ENCODE peak calls at places on chromosomes 11 and 22, in ten cellular contexts. P is left lung, Y is heart right ventricle, L is fibroblast of lung, F is body of pancreas, S is SJSA1, T is neural progenitor cell, W is H7, N is endodermal cell, C is vagina. K is an unnamed sample.
A peak's percentile ranks its signal among the peaks of the same experiment; 100 is the strongest.

GRCh38 chr22:19857382-19857781 is 2.7 kb upstream of the GNB1L start:
- DNase-seq in C (no peak), S (no peak), W (no peak), T (no peak), L (no peak), F (no peak), N (no peak), P (no peak), Y (no peak), K (no peak)

GRCh38 chr11:35798423-35798822 is 135.8 kb downstream of the TRIM44 start:
- DNase-seq in F (no peak), C (no peak), Y (no peak), N (no peak), P (no peak), L (no peak), T (no peak), W (no peak), S (no peak), K (no peak)

GRCh38 chr11:34340653-34341052 is 17.2 kb downstream of the ABTB2 start:
- DNase-seq in W (no peak), L (no peak), T (no peak), P (no peak), S (no peak), C (no peak), Y (no peak), F (no peak), N (no peak), K (no peak)

GRCh38 chr11:110782616-110783015 is 70.4 kb upstream of the ARHGAP20 start:
- DNase-seq in W (no peak), N (no peak), T (no peak), S (no peak), P (no peak), C (no peak), L (peak; percentile 62), Y (no peak), F (no peak), K (no peak)

GRCh38 chr11:92753161-92753560 is 216.3 kb upstream of the MTNR1B start:
- DNase-seq in C (no peak), S (no peak), N (no peak), F (no peak), P (no peak), T (no peak), L (no peak), Y (no peak), W (no peak), K (no peak)

GRCh38 chr11:117187428-117187798 is 8.9 kb downstream of the SIDT2 start:
- DNase-seq in N (peak; percentile 34), C (no peak), P (peak; percentile 51), S (no peak), F (no peak), T (no peak), Y (no peak), L (no peak), W (no peak), K (no peak)

GRCh38 chr22:34096770-34097169 is 176.5 kb upstream of the LARGE1 start:
- DNase-seq in L (no peak), T (no peak), C (no peak), W (no peak), P (no peak), Y (no peak), N (no peak), S (no peak), F (no peak), K (no peak)

GRCh38 chr11:126606484-126606883 is 251.0 kb downstream of the ST3GAL4 start:
- DNase-seq in P (no peak), C (no peak), Y (no peak), N (no peak), T (no peak), F (no peak), W (no peak), S (no peak), L (no peak), K (no peak)

GRCh38 chr11:63738720-63739360 is 29.7 kb downstream of the ZFTA start:
- DNase-seq in C (no peak), L (peak; percentile 89), F (peak; percentile 85), W (peak; percentile 45), N (peak; percentile 90), P (no peak), Y (peak; percentile 41), T (peak; percentile 79), S (peak; percentile 88), K (peak; percentile 37)

GRCh38 chr11:71341173-71341572 is 88.8 kb upstream of the SHANK2 start:
- DNase-seq in L (no peak), F (no peak), S (no peak), C (no peak), T (no peak), P (no peak), N (no peak), Y (no peak), W (no peak), K (no peak)
- H3K27me3 ChIP-seq in L (no peaks in the 10 kb centered on the region), F (no peaks in the 10 kb centered on the region), S (no peaks in the 10 kb centered on the region), C (no peaks in the 10 kb centered on the region), T (no peaks in the 10 kb centered on the region), P (no peaks in the 10 kb centered on the region), N (no peaks in the 10 kb centered on the region), Y (peaks cover 37% of the 10 kb centered on the region), W (no peaks in the 10 kb centered on the region), K (no peaks in the 10 kb centered on the region)

DNA sequence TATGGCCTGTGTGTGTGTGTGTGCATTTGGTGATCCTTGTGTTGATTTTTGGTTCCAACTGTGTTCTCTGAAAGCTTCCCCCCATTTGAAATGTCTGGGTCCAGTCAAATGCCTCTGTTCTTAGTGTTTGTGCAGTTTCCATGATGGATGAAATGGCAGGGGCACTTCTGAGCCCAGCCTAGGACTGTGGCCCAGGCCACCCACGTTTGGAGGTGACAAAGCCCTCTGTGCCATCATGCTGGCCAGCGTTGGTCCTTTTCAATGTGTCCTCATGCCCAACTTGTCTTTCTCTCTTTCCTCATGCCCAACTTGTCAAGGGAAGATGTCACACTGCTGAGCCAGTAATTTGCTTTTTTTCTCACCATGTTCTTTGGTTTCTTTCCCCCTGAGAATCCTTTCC is 113.8 kb upstream of the NAV2 start:
- DNase-seq in L (no peak), C (no peak), W (no peak), N (no peak), T (no peak), S (no peak), P (no peak), F (no peak), Y (no peak), K (no peak)
- H3K4me3 ChIP-seq in L (no peak overlapping the region), C (no peak overlapping the region), W (no peak overlapping the region), N (no peak overlapping the region), T (no peak overlapping the region), S (peak overlapping the region; percentile 28), P (no peak overlapping the region), F (no peak overlapping the region), Y (no peak overlapping the region), K (no peak overlapping the region)

GRCh38 chr11:18243783-18244362 is 4.6 kb downstream of the SAA2 start:
- DNase-seq in Y (no peak), L (peak; percentile 80), C (no peak), T (peak; percentile 80), W (peak; percentile 68), F (peak; percentile 61), N (peak; percentile 87), S (peak; percentile 70), P (no peak), K (peak; percentile 55)

GRCh38 chr11:18245396-18245795 is 3.1 kb downstream of the SAA2 start:
- DNase-seq in F (no peak), P (no peak), N (no peak), Y (no peak), T (no peak), S (no peak), C (no peak), L (no peak), W (no peak), K (no peak)

GRCh38 chr11:18253778-18254338 is 5.4 kb upstream of the SAA2 start:
- DNase-seq in N (peak; percentile 9), L (no peak), S (no peak), Y (no peak), T (no peak), P (no peak), W (no peak), C (peak; percentile 54), F (no peak), K (no peak)

GRCh38 chr11:18253222-18253621 is 4.8 kb upstream of the SAA2 start:
- DNase-seq in P (no peak), W (no peak), N (peak; percentile 14), F (no peak), Y (no peak), L (no peak), S (no peak), T (no peak), C (peak; percentile 20), K (no peak)

GRCh38 chr11:18248561-18248960 is at the start of gene SAA2:
- DNase-seq in N (no peak), P (no peak), S (no peak), L (no peak), C (peak; percentile 72), Y (no peak), T (no peak), W (no peak), F (no peak), K (no peak)
- H3K36me3 ChIP-seq in N (no peaks in the 10 kb centered on the region), P (no peaks in the 10 kb centered on the region), S (no peaks in the 10 kb centered on the region), L (no peaks in the 10 kb centered on the region), C (no peaks in the 10 kb centered on the region), Y (no peaks in the 10 kb centered on the region), T (no peaks in the 10 kb centered on the region), W (no peaks in the 10 kb centered on the region), F (no peaks in the 10 kb centered on the region), K (no peaks in the 10 kb centered on the region)

GRCh38 chr22:43880743-43881055 is 11.1 kb downstream of the PNPLA5 start:
- DNase-seq in N (peak; percentile 32), F (no peak), C (no peak), W (no peak), Y (no peak), L (no peak), P (no peak), T (no peak), S (no peak), K (no peak)
- H3K27me3 ChIP-seq in N (peaks cover 4% of the 10 kb centered on the region), F (no peaks in the 10 kb centered on the region), C (no peaks in the 10 kb centered on the region), W (no peaks in the 10 kb centered on the region), Y (peaks cover 26% of the 10 kb centered on the region), L (peaks cover 2% of the 10 kb centered on the region), P (no peaks in the 10 kb centered on the region), T (no peaks in the 10 kb centered on the region), S (no peaks in the 10 kb centered on the region), K (no peaks in the 10 kb centered on the region)